ENCODE peak calls at places on chromosomes 1 and 21, in eight cellular contexts. One of them, this sample, is unnamed.

GRCh38 chr1:25875154-25875855 is at the start of gene PAQR7:
- DNase-seq in iris pigment epithelial cell: peak; percentile 68
- DNase-seq in NCI-H774: peak; percentile 28
- DNase-seq in IMR-90: peak; percentile 70
- DNase-seq in Right ventricle myocardium superior: peak; percentile 86
- DNase-seq in NCI-H1092: peak; percentile 73
- DNase-seq in T-cell: peak; percentile 38
- DNase-seq in lower leg skin: peak; percentile 91
- DNase-seq in this sample: peak; percentile 57

GRCh38 chr1:223473576-223474344 is 80.5 kb downstream of the CCDC185 start:
- DNase-seq in iris pigment epithelial cell: no peak
- DNase-seq in NCI-H774: no peak
- DNase-seq in IMR-90: no peak
- DNase-seq in Right ventricle myocardium superior: no peak
- DNase-seq in NCI-H1092: no peak
- DNase-seq in T-cell: no peak
- DNase-seq in lower leg skin: peak; percentile 68
- DNase-seq in this sample: no peak

GRCh38 chr21:41095983-41096382 is 72.0 kb upstream of the BACE2 start:
- DNase-seq in iris pigment epithelial cell: no peak
- DNase-seq in NCI-H774: no peak
- DNase-seq in IMR-90: no peak
- DNase-seq in Right ventricle myocardium superior: no peak
- DNase-seq in NCI-H1092: no peak
- DNase-seq in T-cell: no peak
- DNase-seq in lower leg skin: no peak
- DNase-seq in this sample: no peak

GRCh38 chr1:203765029-203765837 is at the start of gene LAX1:
- DNase-seq in iris pigment epithelial cell: no peak
- DNase-seq in NCI-H774: no peak
- DNase-seq in IMR-90: no peak
- DNase-seq in Right ventricle myocardium superior: no peak
- DNase-seq in NCI-H1092: no peak
- DNase-seq in T-cell: peak; percentile 80
- DNase-seq in lower leg skin: no peak
- DNase-seq in this sample: peak; percentile 82

GRCh38 chr1:56824956-56825355 is 5.8 kb upstream of the FYB2 start:
- DNase-seq in iris pigment epithelial cell: no peak
- DNase-seq in NCI-H774: peak; percentile 51
- DNase-seq in IMR-90: peak; percentile 18
- DNase-seq in Right ventricle myocardium superior: no peak
- DNase-seq in NCI-H1092: peak; percentile 25
- DNase-seq in T-cell: no peak
- DNase-seq in lower leg skin: no peak
- DNase-seq in this sample: no peak

GRCh38 chr1:196380311-196380710 is 227.9 kb downstream of the KCNT2 start:
- DNase-seq in iris pigment epithelial cell: no peak
- DNase-seq in NCI-H774: peak; percentile 62
- DNase-seq in IMR-90: no peak
- DNase-seq in Right ventricle myocardium superior: no peak
- DNase-seq in NCI-H1092: peak; percentile 57
- DNase-seq in T-cell: no peak
- DNase-seq in lower leg skin: no peak
- DNase-seq in this sample: no peak

GRCh38 chr1:51690285-51690961 is 73.5 kb downstream of the OSBPL9 start:
- DNase-seq in iris pigment epithelial cell: peak; percentile 95
- DNase-seq in NCI-H774: peak; percentile 75
- DNase-seq in IMR-90: peak; percentile 92
- DNase-seq in Right ventricle myocardium superior: no peak
- DNase-seq in NCI-H1092: no peak
- DNase-seq in T-cell: no peak
- DNase-seq in lower leg skin: no peak
- DNase-seq in this sample: no peak

GRCh38 chr1:155085504-155086181 is 7.0 kb downstream of the EFNA3 start:
- DNase-seq in iris pigment epithelial cell: no peak
- DNase-seq in NCI-H774: no peak
- DNase-seq in IMR-90: peak; percentile 21
- DNase-seq in Right ventricle myocardium superior: peak; percentile 74
- DNase-seq in NCI-H1092: no peak
- DNase-seq in T-cell: peak; percentile 59
- DNase-seq in lower leg skin: peak; percentile 96
- DNase-seq in this sample: peak; percentile 63

GRCh38 chr1:28135910-28136635 is 40.4 kb downstream of the PTAFR start:
- DNase-seq in iris pigment epithelial cell: no peak
- DNase-seq in NCI-H774: no peak
- DNase-seq in IMR-90: no peak
- DNase-seq in Right ventricle myocardium superior: no peak
- DNase-seq in NCI-H1092: no peak
- DNase-seq in T-cell: no peak
- DNase-seq in lower leg skin: no peak
- DNase-seq in this sample: no peak

GRCh38 chr1:41017141-41018024 is 4.1 kb downstream of the SLFNL1 start:
- DNase-seq in iris pigment epithelial cell: no peak
- DNase-seq in NCI-H774: no peak
- DNase-seq in IMR-90: no peak
- DNase-seq in Right ventricle myocardium superior: no peak
- DNase-seq in NCI-H1092: no peak
- DNase-seq in T-cell: no peak
- DNase-seq in lower leg skin: peak; percentile 81
- DNase-seq in this sample: no peak

GRCh38 chr1:12760256-12760795 is 13.2 kb upstream of the PRAMEF12 start:
- DNase-seq in iris pigment epithelial cell: no peak
- DNase-seq in NCI-H774: no peak
- DNase-seq in IMR-90: no peak
- DNase-seq in Right ventricle myocardium superior: no peak
- DNase-seq in NCI-H1092: no peak
- DNase-seq in T-cell: no peak
- DNase-seq in lower leg skin: no peak
- DNase-seq in this sample: no peak

GRCh38 chr1:33295450-33296081 is 25.3 kb downstream of the A3GALT2 start:
- DNase-seq in iris pigment epithelial cell: peak; percentile 72
- DNase-seq in NCI-H774: peak; percentile 92
- DNase-seq in IMR-90: peak; percentile 73
- DNase-seq in Right ventricle myocardium superior: peak; percentile 93
- DNase-seq in NCI-H1092: peak; percentile 87
- DNase-seq in T-cell: peak; percentile 72
- DNase-seq in lower leg skin: peak; percentile 98
- DNase-seq in this sample: peak; percentile 76

GRCh38 chr1:241972703-241973375 is 15.3 kb downstream of the BECN2 start:
- DNase-seq in iris pigment epithelial cell: peak; percentile 58
- DNase-seq in NCI-H774: no peak
- DNase-seq in IMR-90: no peak
- DNase-seq in Right ventricle myocardium superior: no peak
- DNase-seq in NCI-H1092: no peak
- DNase-seq in T-cell: no peak
- DNase-seq in lower leg skin: no peak
- DNase-seq in this sample: no peak

GRCh38 chr1:87348346-87349019 is 19.8 kb downstream of the LMO4 start:
- DNase-seq in iris pigment epithelial cell: no peak
- DNase-seq in NCI-H774: no peak
- DNase-seq in IMR-90: no peak
- DNase-seq in Right ventricle myocardium superior: no peak
- DNase-seq in NCI-H1092: no peak
- DNase-seq in T-cell: no peak
- DNase-seq in lower leg skin: no peak
- DNase-seq in this sample: no peak

GRCh38 chr1:203038217-203038741 is 12.0 kb downstream of the PPFIA4 start:
- DNase-seq in iris pigment epithelial cell: peak; percentile 18
- DNase-seq in NCI-H774: no peak
- DNase-seq in IMR-90: peak; percentile 78
- DNase-seq in Right ventricle myocardium superior: peak; percentile 82
- DNase-seq in NCI-H1092: no peak
- DNase-seq in T-cell: no peak
- DNase-seq in lower leg skin: no peak
- DNase-seq in this sample: no peak

GRCh38 chr1:111346089-111346885 is 55.6 kb downstream of the CHIA start:
- DNase-seq in iris pigment epithelial cell: peak; percentile 76
- DNase-seq in NCI-H774: peak; percentile 88
- DNase-seq in IMR-90: peak; percentile 69
- DNase-seq in Right ventricle myocardium superior: peak; percentile 91
- DNase-seq in NCI-H1092: peak; percentile 77
- DNase-seq in T-cell: peak; percentile 89
- DNase-seq in lower leg skin: peak; percentile 97
- DNase-seq in this sample: peak; percentile 93

GRCh38 chr1:200738348-200738732 is 353 bp upstream of the CAMSAP2 start:
- DNase-seq in iris pigment epithelial cell: no peak
- DNase-seq in NCI-H774: no peak
- DNase-seq in IMR-90: no peak
- DNase-seq in Right ventricle myocardium superior: no peak
- DNase-seq in NCI-H1092: no peak
- DNase-seq in T-cell: no peak
- DNase-seq in lower leg skin: no peak
- DNase-seq in this sample: no peak

GRCh38 chr1:897176-897575 is 26.5 kb upstream of the SAMD11 start:
- DNase-seq in iris pigment epithelial cell: no peak
- DNase-seq in NCI-H774: no peak
- DNase-seq in IMR-90: no peak
- DNase-seq in Right ventricle myocardium superior: no peak
- DNase-seq in NCI-H1092: no peak
- DNase-seq in T-cell: no peak
- DNase-seq in lower leg skin: peak; percentile 57
- DNase-seq in this sample: no peak

GRCh38 chr1:221672160-221672762 is 69.6 kb downstream of the DUSP10 start:
- DNase-seq in iris pigment epithelial cell: peak; percentile 77
- DNase-seq in NCI-H774: no peak
- DNase-seq in IMR-90: peak; percentile 86
- DNase-seq in Right ventricle myocardium superior: no peak
- DNase-seq in NCI-H1092: no peak
- DNase-seq in T-cell: no peak
- DNase-seq in lower leg skin: no peak
- DNase-seq in this sample: no peak

GRCh38 chr1:202659974-202660373 is 50.3 kb downstream of the SYT2 start:
- DNase-seq in iris pigment epithelial cell: no peak
- DNase-seq in NCI-H774: no peak
- DNase-seq in IMR-90: no peak
- DNase-seq in Right ventricle myocardium superior: no peak
- DNase-seq in NCI-H1092: no peak
- DNase-seq in T-cell: no peak
- DNase-seq in lower leg skin: no peak
- DNase-seq in this sample: no peak

GRCh38 chr1:197312163-197312562 is 44.1 kb downstream of the CRB1 start:
- DNase-seq in iris pigment epithelial cell: no peak
- DNase-seq in NCI-H774: no peak
- DNase-seq in IMR-90: no peak
- DNase-seq in Right ventricle myocardium superior: no peak
- DNase-seq in NCI-H1092: no peak
- DNase-seq in T-cell: no peak
- DNase-seq in lower leg skin: no peak
- DNase-seq in this sample: no peak

GRCh38 chr1:241518447-241519307 is 878 bp downstream of the FH start:
- DNase-seq in iris pigment epithelial cell: peak; percentile 57
- DNase-seq in NCI-H774: no peak
- DNase-seq in IMR-90: peak; percentile 25
- DNase-seq in Right ventricle myocardium superior: no peak
- DNase-seq in NCI-H1092: no peak
- DNase-seq in T-cell: peak; percentile 2
- DNase-seq in lower leg skin: no peak
- DNase-seq in this sample: peak; percentile 4

GRCh38 chr1:244628719-244629299 is 24.1 kb upstream of the DESI2 start:
- DNase-seq in iris pigment epithelial cell: peak; percentile 15
- DNase-seq in NCI-H774: no peak
- DNase-seq in IMR-90: peak; percentile 4
- DNase-seq in Right ventricle myocardium superior: no peak
- DNase-seq in NCI-H1092: no peak
- DNase-seq in T-cell: no peak
- DNase-seq in lower leg skin: no peak
- DNase-seq in this sample: no peak

GRCh38 chr1:67041836-67042503 is 12.0 kb downstream of the SLC35D1 start:
- DNase-seq in iris pigment epithelial cell: peak; percentile 60
- DNase-seq in NCI-H774: no peak
- DNase-seq in IMR-90: peak; percentile 79
- DNase-seq in Right ventricle myocardium superior: no peak
- DNase-seq in NCI-H1092: no peak
- DNase-seq in T-cell: no peak
- DNase-seq in lower leg skin: no peak
- DNase-seq in this sample: no peak

GRCh38 chr1:58983159-58983558 is 199.3 kb upstream of the JUN start:
- DNase-seq in iris pigment epithelial cell: peak; percentile 26
- DNase-seq in NCI-H774: peak; percentile 53
- DNase-seq in IMR-90: peak; percentile 4
- DNase-seq in Right ventricle myocardium superior: no peak
- DNase-seq in NCI-H1092: no peak
- DNase-seq in T-cell: no peak
- DNase-seq in lower leg skin: no peak
- DNase-seq in this sample: no peak

GRCh38 chr1:6448749-6449631 is 17.0 kb downstream of the TNFRSF25 start:
- DNase-seq in iris pigment epithelial cell: no peak
- DNase-seq in NCI-H774: no peak
- DNase-seq in IMR-90: no peak
- DNase-seq in Right ventricle myocardium superior: no peak
- DNase-seq in NCI-H1092: peak; percentile 93
- DNase-seq in T-cell: no peak
- DNase-seq in lower leg skin: no peak
- DNase-seq in this sample: no peak

GRCh38 chr1:234326493-234327366 is 46.5 kb upstream of the COA6 start:
- DNase-seq in iris pigment epithelial cell: peak; percentile 38
- DNase-seq in NCI-H774: peak; percentile 45
- DNase-seq in IMR-90: peak; percentile 43
- DNase-seq in Right ventricle myocardium superior: no peak
- DNase-seq in NCI-H1092: peak; percentile 42
- DNase-seq in T-cell: peak; percentile 62
- DNase-seq in lower leg skin: peak; percentile 87
- DNase-seq in this sample: peak; percentile 51

GRCh38 chr1:244422174-244422573 is 29.5 kb downstream of the ADSS2 start:
- DNase-seq in iris pigment epithelial cell: no peak
- DNase-seq in NCI-H774: no peak
- DNase-seq in IMR-90: no peak
- DNase-seq in Right ventricle myocardium superior: no peak
- DNase-seq in NCI-H1092: no peak
- DNase-seq in T-cell: no peak
- DNase-seq in lower leg skin: no peak
- DNase-seq in this sample: no peak

GRCh38 chr1:113255728-113256347 is 134.5 kb upstream of the MAGI3 start:
- DNase-seq in iris pigment epithelial cell: no peak
- DNase-seq in NCI-H774: no peak
- DNase-seq in IMR-90: no peak
- DNase-seq in Right ventricle myocardium superior: no peak
- DNase-seq in NCI-H1092: no peak
- DNase-seq in T-cell: no peak
- DNase-seq in lower leg skin: no peak
- DNase-seq in this sample: no peak

GRCh38 chr1:115828101-115829022 is 12.6 kb downstream of the NHLH2 start:
- DNase-seq in iris pigment epithelial cell: peak; percentile 49
- DNase-seq in NCI-H774: no peak
- DNase-seq in IMR-90: peak; percentile 9
- DNase-seq in Right ventricle myocardium superior: peak; percentile 51
- DNase-seq in NCI-H1092: no peak
- DNase-seq in T-cell: peak; percentile 20
- DNase-seq in lower leg skin: peak; percentile 86
- DNase-seq in this sample: peak; percentile 1

This sample was measured in central memory CD4-positive, alpha-beta T cell.